ENCODE peak calls at places on chromosomes 2 and 18, in eight cellular contexts. M is astrocyte of the cerebellum; H is GM12865; I is kidney glomerular epithelial cell; Q is stimulated activated CD4-positive, alpha-beta T cell treated with anti-CD3 and anti-CD28 coated beads, TNF-alpha, amount 100 ng/mL, for 24 hours; Z is ovary; D is COR-L47; G is cardiac muscle cell. C is an unnamed sample.

GRCh38 chr18:48613589-48613988 is 74.8 kb downstream of the CTIF start:
- DNase-seq in M (no peak), H (no peak), I (no peak), Q (no peak), Z (peak), D (no peak), G (no peak), C (no peak)

GRCh38 chr2:239716536-239717318 is 308.4 kb downstream of the NDUFA10 start:
- DNase-seq in M (no peak), H (no peak), I (no peak), Q (no peak), Z (no peak), D (no peak), G (no peak), C (no peak)

GRCh38 chr2:20018576-20019152 is 6.2 kb upstream of the MATN3 start:
- DNase-seq in M (no peak), H (no peak), I (no peak), Q (no peak), Z (no peak), D (no peak), G (no peak), C (no peak)

GRCh38 chr2:240614391-240614790 is 10.9 kb upstream of the GPR35 start:
- DNase-seq in M (no peak), H (no peak), I (no peak), Q (no peak), Z (no peak), D (no peak), G (no peak), C (no peak)

GRCh38 chr2:149075868-149076267 is 37.4 kb downstream of the LYPD6B start:
- DNase-seq in M (no peak), H (no peak), I (no peak), Q (no peak), Z (no peak), D (no peak), G (no peak), C (no peak)

GRCh38 chr2:152555048-152555447 is 162.2 kb downstream of the PRPF40A start:
- DNase-seq in M (no peak), H (no peak), I (no peak), Q (no peak), Z (no peak), D (no peak), G (no peak), C (no peak)

GRCh38 chr2:141506116-141506515 is 624.7 kb downstream of the LRP1B start:
- DNase-seq in M (no peak), H (no peak), I (no peak), Q (no peak), Z (no peak), D (no peak), G (no peak), C (no peak)

GRCh38 chr2:196504788-196505187 is 134.7 kb upstream of the CCDC150 start:
- DNase-seq in M (no peak), H (peak), I (no peak), Q (no peak), Z (no peak), D (no peak), G (no peak), C (no peak)

GRCh38 chr2:218876562-218877219 is 4.0 kb upstream of the WNT10A start:
- DNase-seq in M (peak), H (peak), I (peak), Q (peak), Z (no peak), D (peak), G (peak), C (peak)

GRCh38 chr18:46320928-46321855 is 217.0 kb downstream of the HAUS1 start:
- DNase-seq in M (peak), H (no peak), I (peak), Q (no peak), Z (no peak), D (no peak), G (no peak), C (no peak)

GRCh38 chr2:11719230-11719977 is 27.0 kb upstream of the LPIN1 start:
- DNase-seq in M (no peak), H (no peak), I (no peak), Q (no peak), Z (no peak), D (no peak), G (no peak), C (no peak)

GRCh38 chr2:39381653-39382052 is 55.4 kb downstream of the MAP4K3 start:
- DNase-seq in M (no peak), H (no peak), I (no peak), Q (no peak), Z (no peak), D (no peak), G (no peak), C (no peak)

GRCh38 chr2:179129574-179130238 is 79.8 kb upstream of the CCDC141 start:
- DNase-seq in M (no peak), H (peak), I (no peak), Q (no peak), Z (no peak), D (no peak), G (peak), C (peak)

GRCh38 chr2:72116081-72116533 is 31.6 kb downstream of the CYP26B1 start:
- DNase-seq in M (no peak), H (no peak), I (no peak), Q (no peak), Z (no peak), D (no peak), G (no peak), C (no peak)

GRCh38 chr18:3250237-3251107 is 2.9 kb downstream of the MYL12A start:
- DNase-seq in M (no peak), H (peak), I (peak), Q (no peak), Z (no peak), D (no peak), G (no peak), C (no peak)

GRCh38 chr2:45256173-45256866 is 247.1 kb upstream of the SIX2 start:
- DNase-seq in M (no peak), H (no peak), I (no peak), Q (no peak), Z (no peak), D (no peak), G (no peak), C (no peak)

GRCh38 chr2:240888890-240889573 is 6.9 kb downstream of the MAB21L4 start:
- DNase-seq in M (no peak), H (no peak), I (no peak), Q (no peak), Z (no peak), D (no peak), G (no peak), C (no peak)

GRCh38 chr2:26691881-26692813 is at the start of gene KCNK3:
- DNase-seq in M (no peak), H (peak), I (no peak), Q (peak), Z (peak), D (peak), G (peak), C (peak)

GRCh38 chr2:137928547-137929503 is 35.4 kb upstream of the HNMT start:
- DNase-seq in M (no peak), H (no peak), I (peak), Q (no peak), Z (no peak), D (no peak), G (peak), C (no peak)

GRCh38 chr2:241967745-241968144 is 98.2 kb downstream of the RTP5 start:
- DNase-seq in M (no peak), H (no peak), I (no peak), Q (no peak), Z (no peak), D (no peak), G (no peak), C (no peak)

GRCh38 chr18:3434685-3435084 is 15.3 kb upstream of the TGIF1 start:
- DNase-seq in M (no peak), H (no peak), I (no peak), Q (no peak), Z (no peak), D (no peak), G (no peak), C (no peak)

GRCh38 chr2:174827371-174828369 is 63.4 kb upstream of the CHRNA1 start:
- DNase-seq in M (no peak), H (no peak), I (no peak), Q (no peak), Z (no peak), D (no peak), G (peak), C (no peak)

GRCh38 chr2:174217883-174218282 is 30.4 kb downstream of the OLA1 start:
- DNase-seq in M (no peak), H (no peak), I (no peak), Q (no peak), Z (no peak), D (no peak), G (no peak), C (no peak)

GRCh38 chr2:138902239-138902871 is 122.2 kb upstream of the NXPH2 start:
- DNase-seq in M (no peak), H (no peak), I (no peak), Q (no peak), Z (no peak), D (no peak), G (no peak), C (no peak)

GRCh38 chr2:165361511-165361910 is 108.0 kb upstream of the CSRNP3 start:
- DNase-seq in M (no peak), H (no peak), I (no peak), Q (no peak), Z (no peak), D (no peak), G (no peak), C (no peak)

GRCh38 chr18:27363918-27364317 is 178.8 kb upstream of the CHST9 start:
- DNase-seq in M (peak), H (no peak), I (peak), Q (no peak), Z (no peak), D (peak), G (peak), C (peak)

GRCh38 chr2:171703574-171704347 is 16.5 kb downstream of the DYNC1I2 start:
- DNase-seq in M (peak), H (peak), I (peak), Q (no peak), Z (no peak), D (peak), G (peak), C (peak)

GRCh38 chr2:109721117-109721504 is 73.0 kb upstream of the RGPD5 start:
- DNase-seq in M (no peak), H (no peak), I (no peak), Q (no peak), Z (no peak), D (no peak), G (no peak), C (no peak)

GRCh38 chr18:59001166-59001565 is 136.5 kb downstream of the ZNF532 start:
- DNase-seq in M (no peak), H (no peak), I (no peak), Q (no peak), Z (no peak), D (no peak), G (no peak), C (no peak)

GRCh38 chr2:46899053-46899452 is 16.6 kb downstream of the MCFD2 start:
- DNase-seq in M (no peak), H (no peak), I (no peak), Q (no peak), Z (no peak), D (no peak), G (no peak), C (no peak)

GRCh38 chr2:232368311-232368731 is 10.2 kb upstream of the ALPP start:
- DNase-seq in M (no peak), H (no peak), I (no peak), Q (no peak), Z (no peak), D (no peak), G (no peak), C (no peak)

GRCh38 chr2:182049783-182050182 is 64.1 kb downstream of the PPP1R1C start:
- DNase-seq in M (no peak), H (no peak), I (no peak), Q (no peak), Z (no peak), D (no peak), G (no peak), C (no peak)

C was measured in NCI-H748 treated with DMSO at 0.1 percent for 48 hours.